ENCODE peak calls at places on chromosomes 13 and 19, in five cellular contexts. R is EH, M is NCI-H226, K is astrocyte of the hippocampus, C is A172. W is an unnamed sample.

GRCh38 chr19:2223959-2224358 is 12.2 kb downstream of the PLEKHJ1 start:
- DNase-seq in R (no peak), M (no peak), K (no peak), C (no peak), W (no peak)

GRCh38 chr13:24670174-24670573 is 10.0 kb upstream of the ATP12A start:
- DNase-seq in R (no peak), M (no peak), K (no peak), C (no peak), W (no peak)

GRCh38 chr19:51821921-51822716 is 27.2 kb downstream of the FPR3 start:
- DNase-seq in R (no peak), M (no peak), K (peak), C (no peak), W (no peak)

GRCh38 chr13:72782717-72783116 is 784 bp downstream of the PIBF1 start:
- DNase-seq in R (peak), M (no peak), K (peak), C (peak), W (peak)

GRCh38 chr13:26861951-26862350 is 101.4 kb upstream of the GPR12 start:
- DNase-seq in R (no peak), M (no peak), K (no peak), C (no peak), W (no peak)

GRCh38 chr19:531753-532571 is at the start of gene CDC34:
- DNase-seq in R (no peak), M (no peak), K (peak), C (no peak), W (no peak)

GRCh38 chr19:38392707-38393308 is 4.3 kb downstream of the SPRED3 start:
- DNase-seq in R (peak), M (peak), K (no peak), C (peak), W (peak)

GRCh38 chr13:83810136-83810535 is 72.1 kb downstream of the SLITRK1 start:
- DNase-seq in R (no peak), M (no peak), K (no peak), C (no peak), W (no peak)

GRCh38 chr13:114261328-114261965 is 20.0 kb upstream of the UPF3A start:
- DNase-seq in R (no peak), M (no peak), K (no peak), C (no peak), W (no peak)

GRCh38 chr19:57191141-57192063 is at the start of gene ZNF264:
- DNase-seq in R (peak), M (peak), K (peak), C (peak), W (peak)

GRCh38 chr19:16612631-16613030 is 15.4 kb downstream of the MED26 start:
- DNase-seq in R (no peak), M (no peak), K (no peak), C (no peak), W (no peak)

GRCh38 chr13:55307909-55308308 is 1832.8 kb upstream of the PRR20A start:
- DNase-seq in R (no peak), M (no peak), K (no peak), C (no peak), W (no peak)

GRCh38 chr13:41054212-41054877 is 7.0 kb upstream of the WBP4 start:
- DNase-seq in R (peak), M (peak), K (peak), C (peak), W (peak)

GRCh38 chr13:65926750-65927171 is 1303.4 kb downstream of the PCDH9 start:
- DNase-seq in R (no peak), M (no peak), K (peak), C (no peak), W (no peak)

GRCh38 chr13:73695325-73695724 is 438.9 kb downstream of the KLF12 start:
- DNase-seq in R (no peak), M (no peak), K (no peak), C (no peak), W (no peak)

GRCh38 chr19:48810151-48810550 is 678 bp downstream of the BCAT2 start:
- DNase-seq in R (no peak), M (no peak), K (no peak), C (no peak), W (no peak)

GRCh38 chr13:78680611-78681010 is 21.7 kb upstream of the OBI1 start:
- DNase-seq in R (no peak), M (no peak), K (no peak), C (no peak), W (no peak)

GRCh38 chr13:87942204-87942603 is 271.0 kb downstream of the SLITRK5 start:
- DNase-seq in R (no peak), M (peak), K (peak), C (no peak), W (no peak)

GRCh38 chr13:48400090-48400694 is 12.7 kb downstream of the LPAR6 start:
- DNase-seq in R (peak), M (no peak), K (peak), C (no peak), W (no peak)

GRCh38 chr19:55070755-55071502 is 4.7 kb upstream of the EPS8L1 start:
- DNase-seq in R (peak), M (peak), K (peak), C (peak), W (peak)

GRCh38 chr19:39327318-39327717 is 6.7 kb upstream of the LRFN1 start:
- DNase-seq in R (no peak), M (no peak), K (no peak), C (no peak), W (no peak)

GRCh38 chr13:59337070-59337469 is 826.7 kb downstream of the DIAPH3 start:
- DNase-seq in R (no peak), M (no peak), K (no peak), C (no peak), W (no peak)

GRCh38 chr13:43293986-43294880 is 270.8 kb downstream of the DNAJC15 start:
- DNase-seq in R (no peak), M (no peak), K (no peak), C (no peak), W (no peak)

GRCh38 chr13:31213681-31214289 is 14.0 kb downstream of the B3GLCT start:
- DNase-seq in R (peak), M (no peak), K (peak), C (no peak), W (no peak)

GRCh38 chr13:48586591-48587103 is 53.8 kb upstream of the RCBTB2 start:
- DNase-seq in R (no peak), M (peak), K (peak), C (no peak), W (no peak)

GRCh38 chr13:49690990-49691886 is at the start of gene EBPL:
- DNase-seq in R (peak), M (peak), K (peak), C (peak), W (peak)

GRCh38 chr19:4764290-4764660 is 27.3 kb upstream of the FEM1A start:
- DNase-seq in R (no peak), M (no peak), K (no peak), C (no peak), W (no peak)

GRCh38 chr19:46466536-46467199 is 4.7 kb downstream of the PNMA8A start:
- DNase-seq in R (peak), M (peak), K (peak), C (peak), W (peak)

GRCh38 chr13:33310245-33311038 is 24.9 kb upstream of the STARD13 start:
- DNase-seq in R (no peak), M (no peak), K (no peak), C (no peak), W (no peak)